ENCODE peak calls at places on chromosomes 7 and 10, in seven cellular contexts. C is naive thymus-derived CD8-positive, alpha-beta T cell; E is activated CD4-positive, CD25-positive, alpha-beta regulatory T cell treated with anti-CD3 and anti-CD28 coated beads, Interleukin-2, amount 50 U/mL, for 16 hours; D is activated T-cell treated with anti-CD3 and anti-CD28 coated beads, Interleukin-2, amount 50 U/mL, for 72 hours; T is neuronal stem cell; N is stimulated activated CD4-positive, alpha-beta T cell treated with anti-CD3 and anti-CD28 coated beads, Interleukin-2, amount 100 ng/mL, for 48 hours; V is activated naive CD8-positive, alpha-beta T cell treated with anti-CD3 and anti-CD28 coated beads, Interleukin-2, amount 50 U/mL, for 24 hours. H is an unnamed sample.

GRCh38 chr7:105931179-105931578 is 31.9 kb upstream of the CDHR3 start:
- DNase-seq in C (no peak), E (no peak), D (no peak), T (no peak), N (no peak), V (no peak), H (no peak)

GRCh38 chr10:124225468-124226270 is 132.3 kb upstream of the CHST15 start:
- DNase-seq in C (peak; percentile 6), E (no peak), D (peak; percentile 13), T (no peak), N (peak; percentile 13), V (peak; percentile 8), H (no peak)

GRCh38 chr10:6145414-6145978 is 56.7 kb downstream of the RBM17 start:
- DNase-seq in C (no peak), E (no peak), D (no peak), T (no peak), N (no peak), V (no peak), H (no peak)

GRCh38 chr10:13891542-13892431 is 305.0 kb downstream of the PRPF18 start:
- DNase-seq in C (no peak), E (no peak), D (peak; percentile 12), T (peak; percentile 36), N (no peak), V (peak; percentile 9), H (no peak)

GRCh38 chr10:16986406-16987128 is 143.0 kb downstream of the CUBN start:
- DNase-seq in C (no peak), E (no peak), D (no peak), T (no peak), N (no peak), V (no peak), H (no peak)

GRCh38 chr7:99380823-99381663 is 6.5 kb downstream of the ARPC1B start:
- DNase-seq in C (peak; percentile 95), E (peak; percentile 81), D (peak; percentile 85), T (no peak), N (peak; percentile 77), V (peak; percentile 86), H (peak; percentile 78)

GRCh38 chr10:11088709-11089108 is 71.0 kb downstream of the CELF2 start:
- DNase-seq in C (no peak), E (no peak), D (no peak), T (no peak), N (no peak), V (no peak), H (no peak)

GRCh38 chr10:84140036-84140379 is 699 bp downstream of the GHITM start:
- DNase-seq in C (no peak), E (no peak), D (peak; percentile 25), T (no peak), N (no peak), V (peak; percentile 8), H (no peak)

GRCh38 chr10:77837248-77837924 is 89.2 kb downstream of the DLG5 start:
- DNase-seq in C (peak; percentile 15), E (peak; percentile 34), D (peak; percentile 83), T (peak; percentile 67), N (peak; percentile 56), V (peak; percentile 55), H (peak; percentile 80)

GRCh38 chr7:132350741-132351140 is 225.5 kb downstream of the PLXNA4 start:
- DNase-seq in C (no peak), E (no peak), D (no peak), T (no peak), N (no peak), V (no peak), H (no peak)

GRCh38 chr10:61974611-61975010 is 73.1 kb downstream of the ARID5B start:
- DNase-seq in C (no peak), E (no peak), D (no peak), T (no peak), N (no peak), V (no peak), H (no peak)

GRCh38 chr7:3106353-3106752 is 62.7 kb upstream of the CARD11 start:
- DNase-seq in C (no peak), E (no peak), D (peak; percentile 77), T (no peak), N (no peak), V (peak; percentile 49), H (no peak)

GRCh38 chr7:28446131-28446530 is 33.8 kb downstream of the CREB5 start:
- DNase-seq in C (no peak), E (no peak), D (no peak), T (no peak), N (no peak), V (no peak), H (no peak)

GRCh38 chr7:140478361-140479061 is 794 bp downstream of the MKRN1 start:
- DNase-seq in C (peak; percentile 39), E (peak; percentile 23), D (peak; percentile 51), T (peak; percentile 53), N (peak; percentile 30), V (peak; percentile 42), H (peak; percentile 38)

GRCh38 chr10:17100586-17100985 is 29.0 kb downstream of the CUBN start:
- DNase-seq in C (no peak), E (no peak), D (no peak), T (no peak), N (no peak), V (no peak), H (no peak)

GRCh38 chr10:44723654-44724053 is 187.5 kb upstream of the TMEM72 start:
- DNase-seq in C (no peak), E (no peak), D (no peak), T (no peak), N (no peak), V (no peak), H (no peak)

GRCh38 chr7:27215356-27215755 is 15.5 kb upstream of the HOXA13 start:
- DNase-seq in C (no peak), E (no peak), D (no peak), T (no peak), N (no peak), V (no peak), H (no peak)

H was measured in GM12892.